ENCODE peak calls at places on chromosome 16, in eight cellular contexts. V, Z, P, H, U, K, I and O are unnamed samples.
A peak's percentile ranks its signal among the peaks of the same experiment; 100 is the strongest.

GRCh38 chr16:58753711-58754134 is 19.6 kb upstream of the GOT2 start:
- DNase-seq in V (no peak), Z (no peak), P (no peak), H (no peak), U (no peak), K (no peak), I (no peak), O (no peak)

GRCh38 chr16:24610421-24610765 is 71.0 kb downstream of the RBBP6 start:
- DNase-seq in V (peak; percentile 6), Z (no peak), P (no peak), H (peak; percentile 48), U (no peak), K (no peak), I (no peak), O (peak; percentile 12)

GRCh38 chr16:10180771-10181163 is 1.5 kb downstream of the GRIN2A start:
- DNase-seq in V (no peak), Z (no peak), P (no peak), H (no peak), U (no peak), K (no peak), I (no peak), O (peak; percentile 24)

GRCh38 chr16:19210175-19210924 is 42.3 kb downstream of the SYT17 start:
- DNase-seq in V (no peak), Z (no peak), P (peak; percentile 9), H (no peak), U (no peak), K (no peak), I (no peak), O (peak; percentile 80)

GRCh38 chr16:4661661-4662060 is 31.7 kb upstream of the NUDT16L1 start:
- DNase-seq in V (no peak), Z (no peak), P (no peak), H (no peak), U (no peak), K (no peak), I (no peak), O (no peak)

GRCh38 chr16:7313170-7313569 is 19.5 kb upstream of the RBFOX1 start:
- DNase-seq in V (no peak), Z (no peak), P (no peak), H (peak; percentile 11), U (no peak), K (no peak), I (no peak), O (no peak)

GRCh38 chr16:73529303-73530012 is 481.5 kb upstream of the ZFHX3 start:
- DNase-seq in V (no peak), Z (no peak), P (no peak), H (no peak), U (no peak), K (no peak), I (no peak), O (no peak)

GRCh38 chr16:11420895-11421294 is 75.6 kb downstream of the RMI2 start:
- DNase-seq in V (no peak), Z (no peak), P (no peak), H (no peak), U (no peak), K (no peak), I (no peak), O (no peak)

GRCh38 chr16:86960266-86960665 is 356.9 kb downstream of the C16orf95 start:
- DNase-seq in V (no peak), Z (no peak), P (no peak), H (no peak), U (no peak), K (no peak), I (no peak), O (no peak)

GRCh38 chr16:19167710-19168172 is 299 bp upstream of the SYT17 start:
- DNase-seq in V (peak; percentile 36), Z (peak; percentile 24), P (peak; percentile 16), H (peak; percentile 37), U (peak; percentile 10), K (no peak), I (no peak), O (peak; percentile 69)

GRCh38 chr16:85673529-85674417 is 15.0 kb downstream of the GINS2 start:
- DNase-seq in V (peak; percentile 22), Z (no peak), P (peak; percentile 10), H (no peak), U (no peak), K (no peak), I (no peak), O (no peak)

GRCh38 chr16:80671281-80671849 is 130.6 kb downstream of the DYNLRB2 start:
- DNase-seq in V (no peak), Z (no peak), P (no peak), H (no peak), U (no peak), K (no peak), I (no peak), O (peak; percentile 52)

GRCh38 chr16:57592591-57593003 is 35.8 kb upstream of the ADGRG1 start:
- DNase-seq in V (no peak), Z (no peak), P (no peak), H (no peak), U (no peak), K (peak; percentile 51), I (peak; percentile 78), O (no peak)

GRCh38 chr16:10502766-10503165 is 77.6 kb downstream of the EMP2 start:
- DNase-seq in V (no peak), Z (no peak), P (no peak), H (no peak), U (no peak), K (no peak), I (no peak), O (no peak)

GRCh38 chr16:49639739-49640388 is 216.0 kb downstream of the ZNF423 start:
- DNase-seq in V (peak; percentile 78), Z (peak; percentile 86), P (no peak), H (no peak), U (no peak), K (no peak), I (no peak), O (no peak)

GRCh38 chr16:11759163-11759834 is 16.6 kb upstream of the TXNDC11 start:
- DNase-seq in V (no peak), Z (no peak), P (no peak), H (no peak), U (no peak), K (no peak), I (no peak), O (no peak)

GRCh38 chr16:57997528-57998265 is 2.8 kb downstream of the ZNF319 start:
- DNase-seq in V (no peak), Z (no peak), P (no peak), H (no peak), U (no peak), K (no peak), I (no peak), O (no peak)

GRCh38 chr16:30985401-30986128 is 558 bp downstream of the HSD3B7 start:
- DNase-seq in V (peak; percentile 20), Z (peak; percentile 54), P (no peak), H (no peak), U (no peak), K (no peak), I (no peak), O (no peak)

GRCh38 chr16:1287982-1288670 is 21.3 kb upstream of the UBE2I start:
- DNase-seq in V (no peak), Z (no peak), P (no peak), H (no peak), U (no peak), K (no peak), I (no peak), O (no peak)